ENCODE peak calls at places on chromosomes 3 and 15, in five cellular contexts. One of them, this sample, is unnamed.

GRCh38 chr3:59115355-59116136 is 65.7 kb upstream of the CFAP20DC start:
- DNase-seq in prostate gland: no peak
- DNase-seq in ovary: no peak
- DNase-seq in GM12878: no peak
- DNase-seq in adrenal gland: no peak
- DNase-seq in this sample: no peak

GRCh38 chr15:28982886-28983285 is 97.1 kb downstream of the APBA2 start:
- DNase-seq in prostate gland: no peak
- DNase-seq in ovary: no peak
- DNase-seq in GM12878: no peak
- DNase-seq in adrenal gland: no peak
- DNase-seq in this sample: no peak

GRCh38 chr3:190546881-190547510 is 33.1 kb downstream of the IL1RAP start:
- DNase-seq in prostate gland: no peak
- DNase-seq in ovary: no peak
- DNase-seq in GM12878: no peak
- DNase-seq in adrenal gland: no peak
- DNase-seq in this sample: no peak

GRCh38 chr3:37639922-37640321 is 221.8 kb upstream of the CTDSPL start:
- DNase-seq in prostate gland: no peak
- DNase-seq in ovary: no peak
- DNase-seq in GM12878: no peak
- DNase-seq in adrenal gland: no peak
- DNase-seq in this sample: no peak

GRCh38 chr3:193736616-193737015 is 143.6 kb downstream of the OPA1 start:
- DNase-seq in prostate gland: no peak
- DNase-seq in ovary: no peak
- DNase-seq in GM12878: no peak
- DNase-seq in adrenal gland: no peak
- DNase-seq in this sample: no peak

GRCh38 chr15:78950343-78950742 is 5.5 kb upstream of the CTSH start:
- DNase-seq in prostate gland: no peak
- DNase-seq in ovary: no peak
- DNase-seq in GM12878: no peak
- DNase-seq in adrenal gland: no peak
- DNase-seq in this sample: no peak

GRCh38 chr3:143581972-143582722 is 266.1 kb downstream of the SLC9A9 start:
- DNase-seq in prostate gland: no peak
- DNase-seq in ovary: no peak
- DNase-seq in GM12878: no peak
- DNase-seq in adrenal gland: no peak
- DNase-seq in this sample: no peak

GRCh38 chr3:64399205-64399800 is 174.0 kb upstream of the PRICKLE2 start:
- DNase-seq in prostate gland: peak; percentile 46
- DNase-seq in ovary: no peak
- DNase-seq in GM12878: no peak
- DNase-seq in adrenal gland: peak; percentile 60
- DNase-seq in this sample: peak; percentile 21

GRCh38 chr3:64131755-64132154 is 93.5 kb downstream of the PRICKLE2 start:
- DNase-seq in prostate gland: no peak
- DNase-seq in ovary: no peak
- DNase-seq in GM12878: no peak
- DNase-seq in adrenal gland: no peak
- DNase-seq in this sample: no peak

GRCh38 chr3:4380013-4380412 is 76.8 kb downstream of the SETMAR start:
- DNase-seq in prostate gland: no peak
- DNase-seq in ovary: no peak
- DNase-seq in GM12878: no peak
- DNase-seq in adrenal gland: no peak
- DNase-seq in this sample: no peak

GRCh38 chr15:72994778-72995177 is 57.5 kb upstream of the NEO1 start:
- DNase-seq in prostate gland: no peak
- DNase-seq in ovary: peak; percentile 84
- DNase-seq in GM12878: no peak
- DNase-seq in adrenal gland: no peak
- DNase-seq in this sample: no peak

GRCh38 chr15:70754862-70755261 is 8.5 kb downstream of the UACA start:
- DNase-seq in prostate gland: no peak
- DNase-seq in ovary: no peak
- DNase-seq in GM12878: no peak
- DNase-seq in adrenal gland: no peak
- DNase-seq in this sample: no peak

GRCh38 chr3:26074080-26074479 is 284.2 kb downstream of the OXSM start:
- DNase-seq in prostate gland: no peak
- DNase-seq in ovary: no peak
- DNase-seq in GM12878: no peak
- DNase-seq in adrenal gland: no peak
- DNase-seq in this sample: no peak
- H3K36me3 ChIP-seq in prostate gland: no peaks in the 10 kb centered on the region
- H3K36me3 ChIP-seq in ovary: no peaks in the 10 kb centered on the region
- H3K36me3 ChIP-seq in GM12878: no peaks in the 10 kb centered on the region
- H3K36me3 ChIP-seq in adrenal gland: no peaks in the 10 kb centered on the region
- H3K36me3 ChIP-seq in this sample: no peaks in the 10 kb centered on the region

DNA sequence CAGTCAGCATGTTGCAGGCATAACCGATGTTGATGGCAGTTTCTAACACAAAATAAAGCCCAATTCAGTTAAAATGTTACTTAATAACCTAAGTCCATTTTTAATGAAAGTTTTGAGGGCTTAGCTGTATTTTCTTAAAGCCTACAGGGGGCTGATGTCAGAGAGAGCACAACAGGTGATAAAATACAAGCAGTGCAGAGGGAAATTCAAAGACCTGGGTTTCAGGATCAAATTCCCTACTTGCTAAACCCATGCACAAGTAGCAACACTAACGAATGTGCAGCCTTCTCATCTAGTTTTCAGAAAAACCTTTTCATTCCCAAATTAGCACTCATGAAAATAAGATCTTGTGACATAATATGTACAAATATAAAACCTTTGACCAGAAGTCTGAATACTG is 202.0 kb downstream of the ATP8B4 start:
- DNase-seq in prostate gland: no peak
- DNase-seq in ovary: no peak
- DNase-seq in GM12878: no peak
- DNase-seq in adrenal gland: no peak
- DNase-seq in this sample: no peak
- TF ChIP-seq POLR2A in prostate gland: no peak
- TF ChIP-seq POLR2A in ovary: no peak
- TF ChIP-seq POLR2A in GM12878: no peak
- TF ChIP-seq POLR2A in adrenal gland: no peak
- TF ChIP-seq POLR2A in this sample: no peak

GRCh38 chr3:179355996-179356395 is 8.5 kb downstream of the MFN1 start:
- DNase-seq in prostate gland: no peak
- DNase-seq in ovary: no peak
- DNase-seq in GM12878: no peak
- DNase-seq in adrenal gland: no peak
- DNase-seq in this sample: no peak
- H3K36me3 ChIP-seq in prostate gland: no peaks in the 10 kb centered on the region
- H3K36me3 ChIP-seq in ovary: no peaks in the 10 kb centered on the region
- H3K36me3 ChIP-seq in GM12878: peaks cover 6% of the 10 kb centered on the region
- H3K36me3 ChIP-seq in adrenal gland: no peaks in the 10 kb centered on the region
- H3K36me3 ChIP-seq in this sample: peaks cover 89% of the 10 kb centered on the region

GRCh38 chr15:89090791-89091666 is 2.8 kb downstream of the ABHD2 start:
- DNase-seq in prostate gland: peak; percentile 72
- DNase-seq in ovary: no peak
- DNase-seq in GM12878: no peak
- DNase-seq in adrenal gland: peak; percentile 68
- DNase-seq in this sample: peak; percentile 83
- TF ChIP-seq POLR2A in prostate gland: peak; percentile 43
- TF ChIP-seq POLR2A in ovary: no peak
- TF ChIP-seq POLR2A in GM12878: peak; percentile 55
- TF ChIP-seq POLR2A in adrenal gland: no peak
- TF ChIP-seq POLR2A in this sample: no peak

GRCh38 chr3:39147711-39148115 is 5.7 kb downstream of the CSRNP1 start:
- DNase-seq in prostate gland: no peak
- DNase-seq in ovary: no peak
- DNase-seq in GM12878: no peak
- DNase-seq in adrenal gland: peak; percentile 57
- DNase-seq in this sample: peak; percentile 52
- H3K36me3 ChIP-seq in prostate gland: peaks cover 17% of the 10 kb centered on the region
- H3K36me3 ChIP-seq in ovary: no peaks in the 10 kb centered on the region
- H3K36me3 ChIP-seq in GM12878: peaks cover 20% of the 10 kb centered on the region
- H3K36me3 ChIP-seq in adrenal gland: no peaks in the 10 kb centered on the region
- H3K36me3 ChIP-seq in this sample: peaks cover 14% of the 10 kb centered on the region

GRCh38 chr3:52277972-52278509 is 408 bp downstream of the WDR82 start:
- DNase-seq in prostate gland: peak; percentile 33
- DNase-seq in ovary: no peak
- DNase-seq in GM12878: no peak
- DNase-seq in adrenal gland: no peak
- DNase-seq in this sample: no peak
- TF ChIP-seq POLR2A in prostate gland: no peak
- TF ChIP-seq POLR2A in ovary: no peak
- TF ChIP-seq POLR2A in GM12878: peak; percentile 66
- TF ChIP-seq POLR2A in adrenal gland: no peak
- TF ChIP-seq POLR2A in this sample: no peak

DNA sequence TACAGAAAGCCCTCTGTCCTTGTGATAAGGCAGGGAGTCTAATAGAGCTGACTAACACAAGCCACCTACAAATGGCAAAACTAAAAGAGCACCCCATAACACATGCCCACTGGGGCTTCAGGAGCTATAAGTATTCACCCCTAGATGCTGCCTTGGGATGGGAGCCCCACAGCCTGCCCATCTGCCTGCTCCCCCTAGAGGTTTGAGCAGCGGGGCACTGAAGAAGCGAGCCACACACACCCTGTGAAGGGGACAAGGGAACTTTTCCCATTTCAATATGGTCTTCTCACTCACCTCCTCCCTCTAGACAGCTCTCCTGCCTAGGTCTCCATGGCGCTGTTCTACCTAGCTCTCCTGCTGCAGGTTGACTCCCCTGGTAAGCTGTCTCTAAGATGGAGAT is 261.0 kb downstream of the SHQ1 start:
- DNase-seq in prostate gland: no peak
- DNase-seq in ovary: no peak
- DNase-seq in GM12878: no peak
- DNase-seq in adrenal gland: no peak
- DNase-seq in this sample: no peak
- H3K36me3 ChIP-seq in prostate gland: no peaks in the 10 kb centered on the region
- H3K36me3 ChIP-seq in ovary: no peaks in the 10 kb centered on the region
- H3K36me3 ChIP-seq in GM12878: no peaks in the 10 kb centered on the region
- H3K36me3 ChIP-seq in adrenal gland: no peaks in the 10 kb centered on the region
- H3K36me3 ChIP-seq in this sample: no peaks in the 10 kb centered on the region

This sample was measured in heart left ventricle.